ENCODE peak calls at places on chromosomes 6 and 20, in seven cellular contexts. D, C, U, V, H, R and I are unnamed samples.

GRCh38 chr6:157830354-157831017 is 7.4 kb downstream of the SNX9 start:
- DNase-seq in H (no peak), C (no peak), D (no peak), U (no peak), V (no peak), R (peak), I (no peak)

GRCh38 chr6:119323478-119323877 is 26.1 kb downstream of the MAN1A1 start:
- DNase-seq in C (no peak), V (no peak), H (no peak), U (no peak), R (peak), D (no peak), I (no peak)

GRCh38 chr6:149449831-149450678 is 34.8 kb downstream of the ZC3H12D start:
- DNase-seq in U (no peak), H (no peak), C (no peak), V (no peak), D (no peak), R (no peak), I (no peak)

GRCh38 chr20:51528263-51529026 is 14.1 kb downstream of the NFATC2 start:
- DNase-seq in D (no peak), H (no peak), V (no peak), R (no peak), C (no peak), U (no peak), I (no peak)

GRCh38 chr6:20260360-20260759 is 48.1 kb upstream of the MBOAT1 start:
- DNase-seq in R (no peak), H (no peak), C (no peak), V (no peak), U (no peak), D (no peak), I (no peak)

GRCh38 chr6:170165085-170165484 is 125.8 kb downstream of the DLL1 start:
- DNase-seq in R (no peak), U (no peak), H (no peak), D (no peak), C (no peak), V (peak), I (peak)

GRCh38 chr6:112429226-112429625 is 82.1 kb downstream of the RFPL4B start:
- DNase-seq in V (no peak), C (peak), R (peak), U (no peak), H (no peak), D (no peak), I (no peak)

GRCh38 chr6:49849121-49849907 is 17.0 kb downstream of the CRISP1 start:
- DNase-seq in D (no peak), V (no peak), H (no peak), C (peak), U (no peak), R (peak), I (peak)

GRCh38 chr6:6582111-6582510 is 6.4 kb upstream of the LY86 start:
- DNase-seq in C (no peak), H (no peak), U (no peak), V (no peak), R (no peak), D (no peak), I (no peak)

GRCh38 chr20:31475032-31475431 is at the start of the genes DEFB124 and REM1:
- DNase-seq in R (no peak), U (no peak), D (no peak), H (no peak), V (peak), C (no peak), I (no peak)

DNA sequence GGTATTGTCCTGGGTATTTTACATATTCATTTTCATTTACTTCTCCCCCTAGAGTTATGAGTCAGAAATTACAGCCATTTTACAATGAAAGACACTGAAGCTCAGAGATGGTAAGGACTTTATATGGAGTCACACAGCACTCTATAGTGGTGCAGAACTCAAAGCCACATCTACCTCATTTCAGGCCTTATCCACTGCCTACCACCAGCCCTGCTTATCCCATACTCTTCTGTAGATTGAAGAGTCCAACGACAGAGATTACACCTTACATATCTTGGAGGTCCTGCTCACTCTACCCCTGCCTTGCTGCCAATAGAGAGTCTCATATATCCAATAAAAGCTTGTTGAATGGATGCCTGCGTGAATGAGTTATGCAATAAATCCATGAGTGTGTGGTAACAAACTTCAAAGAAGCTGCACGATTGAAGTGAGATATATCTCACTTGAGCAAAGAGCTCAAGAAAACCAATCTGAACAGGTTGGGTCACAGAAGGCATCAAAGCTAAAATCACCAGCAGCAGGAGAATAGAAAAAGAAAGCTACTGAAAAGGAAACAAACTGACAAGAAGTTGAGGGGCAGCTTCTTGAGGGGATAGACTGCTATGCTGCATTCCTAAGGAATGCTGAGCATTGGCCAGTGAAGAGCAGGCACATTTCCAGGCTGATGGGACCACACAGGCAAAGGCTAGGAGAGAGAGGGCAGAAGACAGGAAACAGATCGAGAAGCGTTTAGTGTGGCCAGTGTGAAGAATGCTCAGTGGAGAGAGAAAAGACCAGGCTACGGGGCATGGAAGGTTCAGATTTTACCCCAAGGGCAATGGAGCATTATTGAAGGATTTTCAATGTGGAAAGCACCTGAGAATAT is 585.6 kb downstream of the DHX35 start:
- DNase-seq in R (no peak), U (no peak), C (no peak), H (no peak), D (no peak), V (no peak), I (no peak)
- TF ChIP-seq CTCF in R (no peak), U (no peak), C (no peak), H (no peak), D (no peak), V (no peak), I (peak)

GRCh38 chr20:35621560-35621946 is 5.9 kb downstream of the SPAG4 start:
- DNase-seq in R (no peak), D (no peak), V (no peak), H (no peak), U (no peak), C (no peak), I (no peak)
- TF ChIP-seq CTCF in R (peak), D (no peak), V (no peak), H (no peak), U (no peak), C (no peak), I (no peak)

DNA sequence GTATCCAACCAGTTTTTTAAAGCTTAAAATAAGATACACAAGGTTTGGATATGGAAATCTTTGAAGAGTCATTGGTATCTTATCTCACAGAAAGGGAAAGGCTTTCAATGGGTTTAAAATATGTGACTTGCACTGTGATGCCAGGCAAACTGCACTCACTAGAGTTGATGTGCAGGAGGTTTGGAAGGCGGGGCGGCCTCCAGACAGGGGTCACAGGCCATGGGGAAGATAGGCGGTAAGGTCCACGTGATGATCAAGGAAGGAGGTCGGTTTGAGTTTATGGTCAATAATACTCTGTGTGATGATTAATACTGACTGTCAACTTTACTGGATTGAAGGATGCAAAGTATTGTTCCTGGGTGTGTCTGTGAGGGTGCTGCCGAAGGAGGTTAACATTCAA is 9.5 kb upstream of the RAMACL start:
- DNase-seq in H (no peak), D (no peak), V (no peak), U (no peak), R (no peak), C (no peak), I (no peak)
- TF ChIP-seq CTCF in H (no peak), D (no peak), V (no peak), U (no peak), R (no peak), C (no peak), I (no peak)

GRCh38 chr6:2158596-2159271 is 86.7 kb downstream of the GMDS start:
- DNase-seq in D (no peak), R (no peak), U (no peak), C (peak), V (no peak), H (no peak), I (no peak)
- TF ChIP-seq CTCF in D (no peak), R (no peak), U (no peak), C (peak), V (peak), H (no peak), I (peak)

GRCh38 chr6:55963301-55963700 is 87.9 kb upstream of the BMP5 start:
- DNase-seq in C (no peak), H (no peak), D (no peak), R (no peak), V (no peak), U (no peak), I (no peak)
- TF ChIP-seq CTCF in C (peak), H (no peak), D (no peak), R (peak), V (peak), U (no peak), I (peak)

DNA sequence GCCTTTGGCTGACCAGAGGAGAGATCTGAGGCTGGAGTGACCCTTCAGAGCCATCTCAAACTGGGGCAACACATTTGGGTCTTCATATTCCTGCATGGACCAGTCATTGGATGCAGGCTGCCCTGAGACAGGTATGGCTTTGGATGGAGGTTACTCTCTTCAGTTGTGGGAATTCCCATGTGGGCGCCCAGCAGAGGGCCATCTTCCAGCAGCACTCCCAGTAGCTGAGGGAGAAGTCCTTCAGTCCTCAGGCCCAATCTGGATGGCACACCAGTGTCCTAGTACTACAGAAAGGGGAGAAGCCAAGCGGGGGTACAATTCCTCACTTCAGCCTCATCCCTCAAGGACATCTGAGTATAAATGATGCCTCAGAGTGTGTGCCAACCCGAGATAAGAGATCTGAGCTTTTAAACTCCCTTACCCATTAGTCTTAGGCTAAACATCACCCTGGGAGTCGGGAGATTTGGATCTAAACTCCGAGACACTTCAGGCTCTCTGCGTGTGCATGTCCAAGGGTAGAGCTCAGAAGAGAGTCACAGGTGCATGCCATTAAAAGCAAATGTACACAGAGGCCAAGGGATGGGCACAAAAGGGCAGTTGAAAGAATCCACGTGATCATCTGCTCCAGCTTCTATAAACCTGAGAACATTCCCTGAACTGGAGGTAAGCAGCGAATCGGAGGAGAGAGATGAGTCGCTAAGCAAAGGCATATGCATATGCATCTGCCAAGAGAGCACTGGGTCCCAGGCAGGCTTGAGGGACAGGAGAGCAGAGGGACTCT is 204.6 kb downstream of the CD83 start:
- DNase-seq in C (no peak), V (no peak), H (no peak), R (no peak), D (no peak), U (no peak), I (no peak)
- TF ChIP-seq CTCF in C (no peak), V (peak), H (no peak), R (peak), D (no peak), U (no peak), I (peak)

GRCh38 chr20:59176812-59177211 is 13.2 kb downstream of the ZNF831 start:
- DNase-seq in D (no peak), U (no peak), H (no peak), C (no peak), V (no peak), R (no peak), I (no peak)
- TF ChIP-seq CTCF in D (no peak), U (no peak), H (no peak), C (no peak), V (no peak), R (no peak), I (no peak)

DNA sequence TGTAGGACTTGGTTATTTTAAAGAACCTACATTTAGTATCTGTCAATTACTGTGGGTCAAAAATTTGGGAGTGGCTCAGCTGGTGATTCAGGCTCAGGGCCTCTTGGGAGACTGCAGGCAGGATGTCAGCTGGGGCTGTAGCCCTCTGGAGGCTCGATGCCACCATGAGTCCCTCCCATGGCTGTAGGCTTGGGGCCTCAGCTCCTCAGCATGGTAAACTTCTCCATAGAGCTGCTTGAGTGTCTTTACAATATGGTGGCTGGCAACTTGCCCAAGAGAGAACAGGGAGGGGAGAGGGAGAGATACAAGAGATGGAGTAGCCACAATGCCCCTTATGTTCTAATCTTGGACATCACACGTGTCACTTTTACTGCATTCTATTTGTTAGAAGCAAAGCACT is 470.4 kb downstream of the CDH26 start:
- DNase-seq in V (no peak), D (no peak), U (no peak), R (no peak), H (no peak), C (no peak), I (no peak)
- TF ChIP-seq CTCF in V (no peak), D (no peak), U (no peak), R (no peak), H (no peak), C (no peak), I (no peak)

GRCh38 chr6:131061041-131061770 is 1.8 kb downstream of the EPB41L2 start:
- DNase-seq in H (no peak), C (peak), V (no peak), U (no peak), D (no peak), R (no peak), I (no peak)

GRCh38 chr6:131061771-131062160 is 1.3 kb downstream of the EPB41L2 start:
- DNase-seq in R (no peak), C (no peak), D (no peak), U (no peak), V (no peak), H (no peak), I (no peak)

GRCh38 chr6:131058236-131058635 is 4.8 kb downstream of the EPB41L2 start:
- DNase-seq in D (no peak), H (no peak), U (no peak), R (no peak), V (no peak), C (peak), I (no peak)

GRCh38 chr6:131060311-131060710 is 2.7 kb downstream of the EPB41L2 start:
- DNase-seq in V (no peak), H (no peak), R (no peak), U (no peak), D (no peak), C (peak), I (no peak)

DNA sequence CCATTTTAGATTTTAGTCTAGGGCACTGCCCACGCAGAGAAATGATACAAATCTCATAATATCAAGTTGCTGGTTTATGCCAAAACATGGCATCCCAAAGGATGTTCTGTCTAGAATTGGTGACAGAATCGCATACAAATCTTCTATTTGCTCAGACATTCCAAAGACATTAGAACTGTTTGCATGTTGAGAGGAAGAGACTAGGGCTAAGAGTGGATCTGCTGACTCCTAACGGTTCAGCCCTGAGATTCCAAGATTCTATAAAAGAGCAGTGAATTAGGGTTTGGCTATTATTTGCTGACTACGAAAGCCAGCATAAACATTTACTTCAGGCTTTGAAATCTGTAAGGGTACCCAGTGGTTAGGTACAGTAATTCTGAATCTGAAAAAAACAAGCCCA is 3.6 kb downstream of the EPB41L2 start:
- DNase-seq in H (no peak), C (peak), V (no peak), R (no peak), D (no peak), U (no peak), I (no peak)
- TF ChIP-seq CTCF in H (no peak), C (peak), V (peak), R (no peak), D (no peak), U (no peak), I (peak)

DNA sequence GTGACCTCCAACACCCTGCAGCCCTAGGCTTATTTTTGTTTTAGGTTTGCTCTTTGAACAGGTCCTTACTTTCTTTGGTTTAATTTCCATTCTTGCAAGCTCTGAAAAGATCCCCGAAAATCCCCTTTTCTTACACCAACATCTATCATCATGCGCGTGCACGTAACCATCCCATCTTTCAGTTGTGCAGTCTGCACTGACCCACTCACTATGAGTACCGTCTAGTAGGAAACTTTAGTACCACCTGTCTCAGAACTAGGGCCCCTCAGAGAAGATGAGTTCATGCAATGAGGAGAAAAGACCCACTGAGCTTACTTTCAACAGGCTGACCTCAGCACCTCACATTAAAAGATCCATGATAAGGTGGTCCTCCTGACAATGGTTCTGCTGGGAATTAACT is 120.6 kb upstream of the AGPAT4 start:
- DNase-seq in U (no peak), C (no peak), R (no peak), V (no peak), H (no peak), D (no peak), I (no peak)
- TF ChIP-seq CTCF in U (no peak), C (no peak), R (no peak), V (no peak), H (no peak), D (no peak), I (no peak)